ENCODE peak calls at places on chromosomes 11 and 22, in seven cellular contexts. U, C, E, M, T, G and A are unnamed samples.

GRCh38 chr11:108117746-108118371 is 3.5 kb upstream of the ACAT1 start:
- DNase-seq in U (peak), C (peak), E (peak), M (no peak), T (no peak), G (peak), A (peak)

GRCh38 chr11:128613300-128613995 is 26.1 kb upstream of the ETS1 start:
- DNase-seq in U (peak), C (no peak), E (no peak), M (no peak), T (no peak), G (no peak), A (no peak)

GRCh38 chr22:32457031-32457430 is 7.2 kb downstream of the BPIFC start:
- DNase-seq in U (no peak), C (no peak), E (no peak), M (no peak), T (no peak), G (no peak), A (no peak)

GRCh38 chr22:43852605-43853327 is 9.5 kb downstream of the SULT4A1 start:
- DNase-seq in U (no peak), C (no peak), E (no peak), M (no peak), T (peak), G (no peak), A (no peak)

GRCh38 chr22:30694638-30695350 is at the start of gene OSBP2:
- DNase-seq in U (peak), C (no peak), E (no peak), M (peak), T (peak), G (peak), A (peak)

GRCh38 chr11:116366980-116367640 is 405.7 kb downstream of the BUD13 start:
- DNase-seq in U (no peak), C (peak), E (peak), M (no peak), T (no peak), G (no peak), A (no peak)

GRCh38 chr11:2134022-2135010 is 4.9 kb downstream of the IGF2 start:
- DNase-seq in U (no peak), C (no peak), E (no peak), M (no peak), T (no peak), G (no peak), A (no peak)

GRCh38 chr11:48103621-48104561 is 112.7 kb upstream of the OR4B1 start:
- DNase-seq in U (no peak), C (peak), E (no peak), M (no peak), T (no peak), G (no peak), A (no peak)

GRCh38 chr11:75147191-75147874 is 3.6 kb upstream of the SLCO2B1 start:
- DNase-seq in U (no peak), C (no peak), E (no peak), M (no peak), T (no peak), G (no peak), A (no peak)

GRCh38 chr11:67486481-67487195 is 3.8 kb downstream of the AIP start:
- DNase-seq in U (peak), C (no peak), E (no peak), M (peak), T (no peak), G (no peak), A (no peak)

GRCh38 chr22:35477911-35478582 is 62.6 kb upstream of the RASD2 start:
- DNase-seq in U (no peak), C (no peak), E (peak), M (peak), T (no peak), G (no peak), A (peak)

GRCh38 chr11:117490019-117490679 is 162.5 kb downstream of the CEP164 start:
- DNase-seq in U (no peak), C (no peak), E (no peak), M (no peak), T (no peak), G (no peak), A (no peak)

GRCh38 chr11:117265745-117266144 is 25.4 kb upstream of the BACE1-AS start:
- DNase-seq in U (no peak), C (no peak), E (no peak), M (no peak), T (no peak), G (no peak), A (no peak)

GRCh38 chr11:27444801-27445215 is 27.8 kb downstream of the LGR4 start:
- DNase-seq in U (no peak), C (peak), E (no peak), M (no peak), T (no peak), G (no peak), A (no peak)

GRCh38 chr11:23278121-23278520 is 417.8 kb upstream of the CCDC179 start:
- DNase-seq in U (no peak), C (no peak), E (peak), M (no peak), T (no peak), G (no peak), A (no peak)

GRCh38 chr11:125464266-125464662 is 31.8 kb downstream of the FEZ1 start:
- DNase-seq in U (no peak), C (no peak), E (no peak), M (no peak), T (no peak), G (no peak), A (no peak)

GRCh38 chr11:122085264-122085663 is 30.8 kb downstream of the BLID start:
- DNase-seq in U (no peak), C (no peak), E (peak), M (no peak), T (no peak), G (no peak), A (peak)

GRCh38 chr22:37604875-37605274 is 3.8 kb upstream of the GGA1 start:
- DNase-seq in U (no peak), C (no peak), E (no peak), M (no peak), T (no peak), G (no peak), A (no peak)

GRCh38 chr11:83681045-83681781 is 395.0 kb upstream of the CCDC90B start:
- DNase-seq in U (no peak), C (no peak), E (no peak), M (no peak), T (no peak), G (no peak), A (peak)

GRCh38 chr22:47232197-47232596 is 469.7 kb downstream of the TBC1D22A start:
- DNase-seq in U (no peak), C (no peak), E (no peak), M (no peak), T (no peak), G (no peak), A (no peak)

GRCh38 chr22:17087176-17088131 is 2.7 kb downstream of the IL17RA start:
- DNase-seq in U (no peak), C (no peak), E (peak), M (no peak), T (no peak), G (no peak), A (no peak)

GRCh38 chr22:50469377-50470305 is 5.2 kb downstream of the SBF1 start:
- DNase-seq in U (peak), C (no peak), E (peak), M (no peak), T (no peak), G (no peak), A (peak)

GRCh38 chr11:127998421-127998820 is 588.9 kb downstream of the ETS1 start:
- DNase-seq in U (no peak), C (no peak), E (no peak), M (no peak), T (no peak), G (no peak), A (no peak)

GRCh38 chr11:26229270-26229669 is 102.7 kb upstream of the ANO3 start:
- DNase-seq in U (no peak), C (no peak), E (peak), M (no peak), T (no peak), G (no peak), A (peak)

GRCh38 chr11:76314741-76315090 is 66.2 kb downstream of the THAP12 start:
- DNase-seq in U (no peak), C (no peak), E (peak), M (no peak), T (no peak), G (no peak), A (no peak)

GRCh38 chr11:4636962-4637661 is at the start of gene OR51D1:
- DNase-seq in U (peak), C (peak), E (peak), M (peak), T (peak), G (peak), A (peak)

GRCh38 chr11:126318642-126319373 is 14.9 kb downstream of the DCPS start:
- DNase-seq in U (peak), C (no peak), E (peak), M (peak), T (no peak), G (no peak), A (no peak)

GRCh38 chr11:84906995-84907394 is 720.1 kb downstream of the DLG2 start:
- DNase-seq in U (no peak), C (no peak), E (no peak), M (no peak), T (no peak), G (no peak), A (no peak)

GRCh38 chr22:41501209-41501608 is 32.3 kb downstream of the ACO2 start:
- DNase-seq in U (peak), C (peak), E (no peak), M (no peak), T (no peak), G (no peak), A (peak)

GRCh38 chr11:6646631-6647281 is 8.9 kb downstream of the DCHS1 start:
- DNase-seq in U (peak), C (no peak), E (no peak), M (peak), T (no peak), G (no peak), A (peak)

GRCh38 chr11:73384871-73385692 is 8.9 kb downstream of the RELT start:
- DNase-seq in U (peak), C (no peak), E (no peak), M (no peak), T (no peak), G (no peak), A (no peak)

GRCh38 chr11:35030716-35031213 is 108.2 kb upstream of the CD44 start:
- DNase-seq in U (no peak), C (no peak), E (peak), M (no peak), T (no peak), G (no peak), A (peak)

GRCh38 chr11:93484716-93485115 is 58.5 kb downstream of the SMCO4 start:
- DNase-seq in U (no peak), C (no peak), E (peak), M (no peak), T (no peak), G (no peak), A (no peak)

GRCh38 chr11:128835741-128836410 is 31.2 kb downstream of the KCNJ1 start:
- DNase-seq in U (no peak), C (peak), E (no peak), M (peak), T (no peak), G (no peak), A (peak)

GRCh38 chr11:43944761-43945311 is 2.4 kb downstream of the C11orf96 start:
- DNase-seq in U (peak), C (peak), E (no peak), M (peak), T (no peak), G (peak), A (peak)

GRCh38 chr11:117188620-117189081 is 10.1 kb downstream of the SIDT2 start:
- DNase-seq in U (peak), C (no peak), E (no peak), M (no peak), T (peak), G (no peak), A (no peak)

GRCh38 chr11:28674432-28675076 is 566.4 kb downstream of the METTL15 start:
- DNase-seq in U (no peak), C (no peak), E (no peak), M (no peak), T (no peak), G (peak), A (peak)

GRCh38 chr22:42544686-42545085 is 9.1 kb upstream of the SERHL2 start:
- DNase-seq in U (no peak), C (peak), E (no peak), M (no peak), T (no peak), G (no peak), A (no peak)

GRCh38 chr22:21623402-21623970 is 6.3 kb downstream of the YDJC start:
- DNase-seq in U (no peak), C (no peak), E (no peak), M (no peak), T (no peak), G (no peak), A (no peak)

GRCh38 chr22:21624880-21625791 is 4.7 kb downstream of the YDJC start:
- DNase-seq in U (no peak), C (no peak), E (no peak), M (no peak), T (no peak), G (no peak), A (no peak)

GRCh38 chr22:21626073-21626734 is 3.6 kb downstream of the YDJC start:
- DNase-seq in U (no peak), C (no peak), E (no peak), M (no peak), T (no peak), G (no peak), A (no peak)

GRCh38 chr22:21622624-21623401 is 7.0 kb downstream of the YDJC start:
- DNase-seq in U (no peak), C (no peak), E (no peak), M (no peak), T (no peak), G (peak), A (no peak)

GRCh38 chr22:21624120-21624879 is 5.5 kb downstream of the YDJC start:
- DNase-seq in U (no peak), C (no peak), E (no peak), M (no peak), T (no peak), G (peak), A (peak)
- TF ChIP-seq CTCF in U (peak), C (peak), E (peak), M (no peak), T (peak), G (peak), A (peak)

DNA sequence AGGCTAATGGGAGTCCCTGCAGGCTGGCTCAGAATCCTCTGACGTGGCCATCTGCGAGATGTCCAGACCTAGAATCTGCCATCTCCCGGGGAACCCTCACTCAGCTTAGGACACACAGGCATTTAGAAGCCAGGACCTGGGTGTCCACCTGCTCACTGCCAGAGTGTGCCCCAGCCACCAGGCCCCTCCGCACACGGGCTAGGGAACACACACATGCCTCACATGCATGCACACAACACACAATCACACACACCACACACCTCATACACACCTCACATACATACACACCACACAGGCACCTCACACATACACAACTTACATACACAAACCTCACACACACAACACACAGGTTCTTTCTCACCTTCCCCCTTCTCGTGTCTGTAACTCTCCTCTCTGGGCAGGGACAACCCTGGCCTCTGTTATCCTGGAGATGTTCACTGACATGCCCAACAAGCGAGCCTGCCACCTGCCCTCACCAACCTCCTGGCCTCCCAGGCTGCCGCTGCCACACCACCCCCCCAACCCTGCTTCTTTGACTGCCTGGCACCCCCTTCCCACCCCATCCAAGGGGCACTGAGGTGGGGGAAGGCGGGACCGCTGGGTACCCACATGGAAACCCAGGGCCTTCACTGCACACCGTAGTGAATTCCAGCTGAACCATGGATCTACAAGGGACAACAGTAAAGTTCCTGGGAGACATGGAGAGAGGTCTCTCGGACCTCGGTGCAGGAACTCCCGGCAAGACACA is 38.1 kb downstream of the GNB1L start:
- DNase-seq in U (no peak), C (no peak), E (no peak), M (no peak), T (no peak), G (no peak), A (no peak)
- TF ChIP-seq CTCF in U (no peak), C (no peak), E (no peak), M (no peak), T (no peak), G (no peak), A (no peak)

DNA sequence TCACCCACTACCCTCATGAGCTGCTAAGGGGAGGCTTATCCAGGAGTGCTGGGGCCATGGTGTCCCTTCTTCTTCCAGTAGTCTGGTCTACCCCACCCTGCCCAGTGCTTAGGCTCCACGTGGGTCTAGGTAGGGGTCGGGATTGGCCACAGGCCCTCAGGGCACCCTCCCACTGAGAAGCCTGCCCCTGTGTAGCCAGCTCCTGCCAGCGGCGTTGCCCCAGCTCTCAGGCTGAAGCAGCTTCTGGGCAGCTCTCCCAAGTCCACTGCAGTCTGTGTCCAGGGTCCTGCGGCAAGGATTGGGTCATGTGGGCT is 24.0 kb upstream of the RIC3 start:
- DNase-seq in U (no peak), C (no peak), E (no peak), M (no peak), T (no peak), G (no peak), A (no peak)
- TF ChIP-seq CTCF in U (no peak), C (no peak), E (no peak), M (no peak), T (no peak), G (no peak), A (no peak)

DNA sequence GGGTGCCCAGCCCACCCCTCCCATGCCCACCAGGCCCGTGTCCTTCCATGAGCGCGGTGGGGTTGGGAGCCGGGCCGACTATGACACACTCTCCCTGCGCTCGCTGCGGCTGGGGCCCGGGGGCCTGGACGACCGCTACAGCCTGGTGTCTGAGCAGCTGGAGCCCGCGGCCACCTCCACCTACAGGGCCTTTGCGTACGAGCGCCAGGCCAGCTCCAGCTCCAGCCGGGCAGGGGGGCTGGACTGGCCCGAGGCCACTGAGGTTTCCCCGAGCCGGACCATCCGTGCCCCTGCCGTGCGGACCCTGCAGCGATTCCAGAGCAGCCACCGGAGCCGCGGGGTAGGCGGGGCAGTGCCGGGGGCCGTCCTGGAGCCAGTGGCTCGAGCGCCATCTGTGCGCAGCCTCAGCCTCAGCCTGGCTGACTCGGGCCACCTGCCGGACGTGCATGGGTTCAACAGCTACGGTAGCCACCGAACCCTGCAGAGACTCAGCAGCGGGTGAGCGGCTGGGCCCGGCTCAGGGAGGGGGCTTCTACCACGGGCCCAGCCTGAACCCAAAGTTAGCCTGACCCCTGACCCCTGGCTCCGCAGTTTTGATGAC is 3.0 kb downstream of the PKP3 start:
- DNase-seq in U (peak), C (peak), E (peak), M (peak), T (no peak), G (no peak), A (no peak)
- TF ChIP-seq CTCF in U (peak), C (peak), E (peak), M (peak), T (peak), G (peak), A (no peak)

DNA sequence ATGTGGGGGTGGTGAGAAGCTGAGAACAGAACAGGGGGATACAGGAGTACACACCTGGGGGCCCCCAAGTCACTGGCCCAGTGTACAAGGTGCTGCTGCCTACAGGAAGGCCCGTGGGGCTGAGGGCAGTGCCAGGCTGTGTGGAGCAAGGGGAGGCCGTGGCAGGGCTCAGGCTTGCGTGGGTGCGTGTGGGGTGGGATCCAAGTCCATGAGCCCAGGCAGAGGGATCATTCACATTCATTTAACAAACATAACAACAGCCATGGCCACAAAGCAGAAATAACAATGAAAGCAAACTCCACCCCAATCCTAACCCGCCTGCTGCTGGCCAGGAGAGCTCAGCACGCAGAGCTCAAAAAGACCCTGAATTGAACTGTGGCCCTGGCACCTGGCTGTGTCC is 17.1 kb upstream of the SCGB1A1 start:
- DNase-seq in U (no peak), C (no peak), E (no peak), M (peak), T (no peak), G (no peak), A (no peak)
- TF ChIP-seq CTCF in U (no peak), C (no peak), E (no peak), M (no peak), T (no peak), G (no peak), A (no peak)